ENCODE peak calls at places on chromosomes 6 and 20, in eight cellular contexts. P, D, Q, M, E, A, I and X are unnamed samples.

GRCh38 chr20:49544535-49544934 is 23.4 kb downstream of the PTGIS start:
- DNase-seq in P (no peak), D (no peak), Q (no peak), M (no peak), E (no peak), A (no peak), I (no peak), X (no peak)

GRCh38 chr20:36465109-36466080 is 75.9 kb upstream of the MYL9 start:
- DNase-seq in P (peak; percentile 64), D (no peak), Q (peak; percentile 91), M (peak; percentile 29), E (peak; percentile 23), A (peak; percentile 95), I (peak; percentile 78), X (peak; percentile 29)

GRCh38 chr6:79868098-79868722 is 79.1 kb downstream of the ELOVL4 start:
- DNase-seq in P (peak; percentile 65), D (no peak), Q (peak; percentile 80), M (no peak), E (peak; percentile 32), A (peak; percentile 87), I (peak; percentile 58), X (peak; percentile 39)

GRCh38 chr6:85395746-85396145 is 54.1 kb upstream of the NT5E start:
- DNase-seq in P (no peak), D (no peak), Q (no peak), M (no peak), E (no peak), A (no peak), I (no peak), X (no peak)

GRCh38 chr6:1872649-1873131 is 263.0 kb downstream of the FOXC1 start:
- DNase-seq in P (peak; percentile 3), D (no peak), Q (no peak), M (no peak), E (no peak), A (peak; percentile 74), I (peak; percentile 55), X (peak; percentile 61)

GRCh38 chr6:14193524-14193923 is 76.0 kb downstream of the CD83 start:
- DNase-seq in P (no peak), D (no peak), Q (no peak), M (no peak), E (no peak), A (peak; percentile 24), I (no peak), X (no peak)

GRCh38 chr6:101417899-101418298 is 24.4 kb downstream of the GRIK2 start:
- DNase-seq in P (no peak), D (no peak), Q (no peak), M (no peak), E (no peak), A (no peak), I (no peak), X (no peak)

GRCh38 chr20:4951299-4951698 is 50.0 kb downstream of the SLC23A2 start:
- DNase-seq in P (peak; percentile 70), D (no peak), Q (peak; percentile 78), M (peak; percentile 38), E (no peak), A (peak; percentile 6), I (peak; percentile 65), X (no peak)

GRCh38 chr6:146550911-146551310 is 7.3 kb downstream of the RAB32 start:
- DNase-seq in P (no peak), D (no peak), Q (no peak), M (no peak), E (no peak), A (no peak), I (no peak), X (no peak)

GRCh38 chr6:159935633-159936032 is 33.2 kb upstream of the IGF2R start:
- DNase-seq in P (no peak), D (no peak), Q (peak; percentile 7), M (no peak), E (no peak), A (no peak), I (peak; percentile 20), X (no peak)

GRCh38 chr6:144660545-144660944 is 375.4 kb downstream of the UTRN start:
- DNase-seq in P (no peak), D (no peak), Q (no peak), M (no peak), E (no peak), A (no peak), I (no peak), X (no peak)

GRCh38 chr20:63074631-63075030 is 67.9 kb upstream of the BHLHE23 start:
- DNase-seq in P (no peak), D (no peak), Q (no peak), M (no peak), E (no peak), A (no peak), I (no peak), X (no peak)

GRCh38 chr20:61814244-61814643 is 251.4 kb downstream of the TAF4 start:
- DNase-seq in P (no peak), D (no peak), Q (no peak), M (no peak), E (no peak), A (no peak), I (no peak), X (no peak)

GRCh38 chr6:87155920-87156600 is 695 bp downstream of the ZNF292 start:
- DNase-seq in P (no peak), D (no peak), Q (peak; percentile 19), M (peak; percentile 36), E (peak; percentile 44), A (peak; percentile 92), I (peak; percentile 49), X (no peak)

GRCh38 chr6:1027795-1028569 is 283.9 kb upstream of the FOXQ1 start:
- DNase-seq in P (no peak), D (no peak), Q (no peak), M (no peak), E (no peak), A (peak; percentile 25), I (peak; percentile 19), X (no peak)

GRCh38 chr6:169220068-169220964 is 33.3 kb downstream of the THBS2 start:
- DNase-seq in P (no peak), D (no peak), Q (no peak), M (no peak), E (no peak), A (no peak), I (no peak), X (no peak)

GRCh38 chr20:4120921-4121321 is 105.6 kb upstream of the RNF24 start:
- DNase-seq in P (no peak), D (no peak), Q (no peak), M (no peak), E (no peak), A (no peak), I (no peak), X (no peak)

GRCh38 chr6:11023032-11023431 is 21.1 kb downstream of the ELOVL2 start:
- DNase-seq in P (no peak), D (no peak), Q (no peak), M (no peak), E (no peak), A (no peak), I (no peak), X (no peak)

GRCh38 chr6:111894272-111894671 is 21.0 kb upstream of the FYN start:
- DNase-seq in P (no peak), D (no peak), Q (peak; percentile 57), M (no peak), E (no peak), A (no peak), I (no peak), X (no peak)

GRCh38 chr6:108565893-108566292 is 5.2 kb downstream of the FOXO3 start:
- DNase-seq in P (peak; percentile 42), D (no peak), Q (peak; percentile 45), M (peak; percentile 46), E (no peak), A (no peak), I (peak; percentile 47), X (no peak)

GRCh38 chr20:18428490-18429173 is 38.2 kb downstream of the DZANK1 start:
- DNase-seq in P (peak; percentile 27), D (no peak), Q (peak; percentile 11), M (peak; percentile 38), E (no peak), A (no peak), I (peak; percentile 11), X (no peak)

GRCh38 chr20:25863536-25864325 is 167.1 kb upstream of the ZNF337 start:
- DNase-seq in P (no peak), D (peak; percentile 45), Q (peak; percentile 34), M (no peak), E (no peak), A (peak; percentile 77), I (no peak), X (no peak)

GRCh38 chr20:49597825-49598395 is 30.0 kb upstream of the PTGIS start:
- DNase-seq in P (no peak), D (no peak), Q (no peak), M (no peak), E (no peak), A (no peak), I (no peak), X (no peak)

GRCh38 chr6:165605901-165606739 is 56.9 kb downstream of the PDE10A start:
- DNase-seq in P (no peak), D (no peak), Q (no peak), M (no peak), E (no peak), A (no peak), I (no peak), X (no peak)

GRCh38 chr6:135046912-135047311 is 7.7 kb downstream of the HBS1L start:
- DNase-seq in P (no peak), D (no peak), Q (no peak), M (no peak), E (no peak), A (no peak), I (no peak), X (no peak)